ENCODE peak calls at places on chromosomes 1 and 21, in six cellular contexts. One of them, this sample, is unnamed. For H3K36me3, the result is how much of the 10 kb centered on the place peaks cover.

GRCh38 chr1:28266920-28267322 is 7.6 kb downstream of the SESN2 start:
- DNase-seq in right lobe of liver: no peak
- DNase-seq in tibial artery: no peak
- DNase-seq in uterus: no peak
- DNase-seq in BE2C: no peak
- DNase-seq in left ventricle myocardium inferior: no peak
- DNase-seq in this sample: no peak

GRCh38 chr1:76942549-76942948 is 75.3 kb downstream of the ST6GALNAC5 start:
- DNase-seq in right lobe of liver: no peak
- DNase-seq in tibial artery: no peak
- DNase-seq in uterus: no peak
- DNase-seq in BE2C: peak
- DNase-seq in left ventricle myocardium inferior: no peak
- DNase-seq in this sample: no peak

GRCh38 chr1:230600111-230601000 is 41.9 kb upstream of the COG2 start:
- DNase-seq in right lobe of liver: no peak
- DNase-seq in tibial artery: no peak
- DNase-seq in uterus: no peak
- DNase-seq in BE2C: no peak
- DNase-seq in left ventricle myocardium inferior: no peak
- DNase-seq in this sample: peak

GRCh38 chr1:63691672-63692425 is 82.0 kb upstream of the ROR1 start:
- DNase-seq in right lobe of liver: peak
- DNase-seq in tibial artery: peak
- DNase-seq in uterus: peak
- DNase-seq in BE2C: peak
- DNase-seq in left ventricle myocardium inferior: no peak
- DNase-seq in this sample: peak

GRCh38 chr1:30085814-30086770 is 637.3 kb downstream of the MATN1 start:
- DNase-seq in right lobe of liver: no peak
- DNase-seq in tibial artery: no peak
- DNase-seq in uterus: peak
- DNase-seq in BE2C: peak
- DNase-seq in left ventricle myocardium inferior: peak
- DNase-seq in this sample: no peak

GRCh38 chr1:183278736-183279591 is 92.9 kb downstream of the LAMC2 start:
- DNase-seq in right lobe of liver: no peak
- DNase-seq in tibial artery: no peak
- DNase-seq in uterus: no peak
- DNase-seq in BE2C: no peak
- DNase-seq in left ventricle myocardium inferior: no peak
- DNase-seq in this sample: peak

GRCh38 chr1:93851878-93852277 is 27.1 kb downstream of the DNTTIP2 start:
- DNase-seq in right lobe of liver: no peak
- DNase-seq in tibial artery: no peak
- DNase-seq in uterus: no peak
- DNase-seq in BE2C: no peak
- DNase-seq in left ventricle myocardium inferior: no peak
- DNase-seq in this sample: no peak

GRCh38 chr1:186289943-186290560 is 85.0 kb downstream of the TPR start:
- DNase-seq in right lobe of liver: no peak
- DNase-seq in tibial artery: no peak
- DNase-seq in uterus: no peak
- DNase-seq in BE2C: no peak
- DNase-seq in left ventricle myocardium inferior: no peak
- DNase-seq in this sample: no peak

GRCh38 chr1:26317143-26317542 is 615 bp upstream of the CD52 start:
- DNase-seq in right lobe of liver: no peak
- DNase-seq in tibial artery: no peak
- DNase-seq in uterus: no peak
- DNase-seq in BE2C: no peak
- DNase-seq in left ventricle myocardium inferior: no peak
- DNase-seq in this sample: no peak

GRCh38 chr21:41640756-41641509 is 125.9 kb downstream of the RIPK4 start:
- DNase-seq in right lobe of liver: no peak
- DNase-seq in tibial artery: peak
- DNase-seq in uterus: no peak
- DNase-seq in BE2C: no peak
- DNase-seq in left ventricle myocardium inferior: no peak
- DNase-seq in this sample: peak

GRCh38 chr1:16088996-16089395 is 15.5 kb upstream of the FAM131C start:
- DNase-seq in right lobe of liver: no peak
- DNase-seq in tibial artery: no peak
- DNase-seq in uterus: no peak
- DNase-seq in BE2C: no peak
- DNase-seq in left ventricle myocardium inferior: peak
- DNase-seq in this sample: peak

GRCh38 chr1:206507395-206508129 is at the start of gene RASSF5:
- DNase-seq in right lobe of liver: peak
- DNase-seq in tibial artery: peak
- DNase-seq in uterus: peak
- DNase-seq in BE2C: no peak
- DNase-seq in left ventricle myocardium inferior: peak
- DNase-seq in this sample: no peak

GRCh38 chr1:47338249-47339077 is 4.9 kb downstream of the CMPK1 start:
- DNase-seq in right lobe of liver: no peak
- DNase-seq in tibial artery: no peak
- DNase-seq in uterus: no peak
- DNase-seq in BE2C: no peak
- DNase-seq in left ventricle myocardium inferior: no peak
- DNase-seq in this sample: no peak
- TF ChIP-seq CTCF in right lobe of liver: no peak
- TF ChIP-seq CTCF in tibial artery: no peak
- TF ChIP-seq CTCF in uterus: no peak
- TF ChIP-seq CTCF in BE2C: no peak
- TF ChIP-seq CTCF in left ventricle myocardium inferior: no peak
- TF ChIP-seq CTCF in this sample: no peak

DNA sequence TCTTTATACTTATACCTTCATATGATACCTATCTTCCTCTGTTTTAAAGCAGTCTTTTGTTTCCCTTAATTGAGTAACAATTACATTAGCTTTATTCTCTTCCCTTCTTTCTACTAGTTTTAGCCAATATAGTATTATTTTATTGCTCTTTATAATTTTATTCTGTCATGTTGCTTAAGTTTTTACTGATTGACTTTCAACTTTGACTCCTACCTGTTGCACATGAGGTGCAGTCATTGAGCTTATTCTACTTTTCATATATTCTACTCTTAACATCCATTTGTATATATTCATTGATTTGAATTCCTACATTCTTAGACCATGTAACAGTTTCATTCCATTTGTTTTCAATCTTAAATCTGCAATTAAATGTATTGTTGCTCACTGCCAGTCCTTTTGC is 49.2 kb downstream of the AGO3 start:
- DNase-seq in right lobe of liver: no peak
- DNase-seq in tibial artery: no peak
- DNase-seq in uterus: no peak
- DNase-seq in BE2C: no peak
- DNase-seq in left ventricle myocardium inferior: no peak
- DNase-seq in this sample: no peak
- H3K36me3 ChIP-seq in right lobe of liver: under half
- H3K36me3 ChIP-seq in tibial artery: under half
- H3K36me3 ChIP-seq in uterus: under half
- H3K36me3 ChIP-seq in BE2C: under half
- H3K36me3 ChIP-seq in left ventricle myocardium inferior: under half
- H3K36me3 ChIP-seq in this sample: under half

GRCh38 chr1:40341509-40342380 is 24.7 kb upstream of the COL9A2 start:
- DNase-seq in right lobe of liver: no peak
- DNase-seq in tibial artery: no peak
- DNase-seq in uterus: no peak
- DNase-seq in BE2C: no peak
- DNase-seq in left ventricle myocardium inferior: no peak
- DNase-seq in this sample: no peak
- H3K4me3 ChIP-seq in right lobe of liver: no peak
- H3K4me3 ChIP-seq in tibial artery: no peak
- H3K4me3 ChIP-seq in uterus: no peak
- H3K4me3 ChIP-seq in BE2C: no peak
- H3K4me3 ChIP-seq in left ventricle myocardium inferior: no peak
- H3K4me3 ChIP-seq in this sample: no peak

GRCh38 chr21:33302796-33303195 is 22.0 kb upstream of the IFNAR1 start:
- DNase-seq in right lobe of liver: no peak
- DNase-seq in tibial artery: peak
- DNase-seq in uterus: no peak
- DNase-seq in BE2C: no peak
- DNase-seq in left ventricle myocardium inferior: no peak
- DNase-seq in this sample: no peak
- TF ChIP-seq CTCF in right lobe of liver: no peak
- TF ChIP-seq CTCF in tibial artery: no peak
- TF ChIP-seq CTCF in uterus: no peak
- TF ChIP-seq CTCF in BE2C: no peak
- TF ChIP-seq CTCF in left ventricle myocardium inferior: no peak
- TF ChIP-seq CTCF in this sample: no peak

GRCh38 chr1:115060501-115060900 is 28.8 kb downstream of the TSPAN2 start:
- DNase-seq in right lobe of liver: no peak
- DNase-seq in tibial artery: no peak
- DNase-seq in uterus: no peak
- DNase-seq in BE2C: no peak
- DNase-seq in left ventricle myocardium inferior: no peak
- DNase-seq in this sample: no peak
- H3K36me3 ChIP-seq in right lobe of liver: under half
- H3K36me3 ChIP-seq in tibial artery: under half
- H3K36me3 ChIP-seq in uterus: under half
- H3K36me3 ChIP-seq in BE2C: under half
- H3K36me3 ChIP-seq in left ventricle myocardium inferior: under half
- H3K36me3 ChIP-seq in this sample: under half

GRCh38 chr1:41486053-41486891 is 1.8 kb upstream of the EDN2 start:
- DNase-seq in right lobe of liver: no peak
- DNase-seq in tibial artery: no peak
- DNase-seq in uterus: no peak
- DNase-seq in BE2C: no peak
- DNase-seq in left ventricle myocardium inferior: no peak
- DNase-seq in this sample: no peak
- H3K4me3 ChIP-seq in right lobe of liver: no peak
- H3K4me3 ChIP-seq in tibial artery: no peak
- H3K4me3 ChIP-seq in uterus: no peak
- H3K4me3 ChIP-seq in BE2C: no peak
- H3K4me3 ChIP-seq in left ventricle myocardium inferior: peak
- H3K4me3 ChIP-seq in this sample: no peak

GRCh38 chr21:35905973-35906357 is 154.4 kb downstream of the SETD4 start:
- DNase-seq in right lobe of liver: no peak
- DNase-seq in tibial artery: no peak
- DNase-seq in uterus: no peak
- DNase-seq in BE2C: no peak
- DNase-seq in left ventricle myocardium inferior: no peak
- DNase-seq in this sample: no peak
- TF ChIP-seq CTCF in right lobe of liver: no peak
- TF ChIP-seq CTCF in tibial artery: no peak
- TF ChIP-seq CTCF in uterus: no peak
- TF ChIP-seq CTCF in BE2C: no peak
- TF ChIP-seq CTCF in left ventricle myocardium inferior: peak
- TF ChIP-seq CTCF in this sample: no peak

GRCh38 chr1:198693321-198693720 is 54.5 kb downstream of the PTPRC start:
- DNase-seq in right lobe of liver: no peak
- DNase-seq in tibial artery: no peak
- DNase-seq in uterus: no peak
- DNase-seq in BE2C: no peak
- DNase-seq in left ventricle myocardium inferior: no peak
- DNase-seq in this sample: peak
- H3K36me3 ChIP-seq in right lobe of liver: under half
- H3K36me3 ChIP-seq in tibial artery: under half
- H3K36me3 ChIP-seq in uterus: under half
- H3K36me3 ChIP-seq in BE2C: under half
- H3K36me3 ChIP-seq in left ventricle myocardium inferior: under half
- H3K36me3 ChIP-seq in this sample: under half